ENCODE peak calls at places on chromosome 20, in six cellular contexts. V is bronchial epithelial cell, E is kidney epithelial cell, J is endodermal cell, N is uterus, U is AG09319. X is an unnamed sample.

GRCh38 chr20:47677314-47678129 is 107.8 kb downstream of the SULF2 start:
- DNase-seq in V (peak), E (peak), J (peak), N (peak), U (no peak), X (no peak)

GRCh38 chr20:37947943-37948342 is 45.0 kb downstream of the VSTM2L start:
- DNase-seq in V (no peak), E (no peak), J (no peak), N (no peak), U (no peak), X (no peak)

GRCh38 chr20:34271961-34272360 is 30.7 kb downstream of the ASIP start:
- DNase-seq in V (no peak), E (peak), J (no peak), N (no peak), U (peak), X (no peak)

GRCh38 chr20:48791666-48792071 is 36.1 kb downstream of the PREX1 start:
- DNase-seq in V (no peak), E (no peak), J (no peak), N (no peak), U (peak), X (no peak)

GRCh38 chr20:58228484-58229197 is at the start of gene ANKRD60:
- DNase-seq in V (no peak), E (no peak), J (peak), N (peak), U (no peak), X (no peak)

GRCh38 chr20:18609741-18610140 is 21.9 kb downstream of the DTD1 start:
- DNase-seq in V (peak), E (no peak), J (no peak), N (no peak), U (no peak), X (no peak)

GRCh38 chr20:48405909-48406308 is 421.9 kb downstream of the PREX1 start:
- DNase-seq in V (no peak), E (no peak), J (peak), N (no peak), U (no peak), X (no peak)

GRCh38 chr20:12925214-12925755 is 83.5 kb upstream of the SPTLC3 start:
- DNase-seq in V (peak), E (peak), J (peak), N (peak), U (peak), X (peak)

GRCh38 chr20:54133434-54134427 is 40.1 kb downstream of the CYP24A1 start:
- DNase-seq in V (peak), E (peak), J (no peak), N (no peak), U (no peak), X (peak)

GRCh38 chr20:51469046-51469445 is 73.5 kb downstream of the NFATC2 start:
- DNase-seq in V (no peak), E (no peak), J (no peak), N (no peak), U (no peak), X (no peak)

GRCh38 chr20:38143238-38143645 is 21.8 kb downstream of the TGM2 start:
- DNase-seq in V (peak), E (no peak), J (peak), N (no peak), U (no peak), X (no peak)

GRCh38 chr20:47428851-47429336 is 72.4 kb upstream of the ZMYND8 start:
- DNase-seq in V (no peak), E (no peak), J (no peak), N (no peak), U (no peak), X (no peak)

DNA sequence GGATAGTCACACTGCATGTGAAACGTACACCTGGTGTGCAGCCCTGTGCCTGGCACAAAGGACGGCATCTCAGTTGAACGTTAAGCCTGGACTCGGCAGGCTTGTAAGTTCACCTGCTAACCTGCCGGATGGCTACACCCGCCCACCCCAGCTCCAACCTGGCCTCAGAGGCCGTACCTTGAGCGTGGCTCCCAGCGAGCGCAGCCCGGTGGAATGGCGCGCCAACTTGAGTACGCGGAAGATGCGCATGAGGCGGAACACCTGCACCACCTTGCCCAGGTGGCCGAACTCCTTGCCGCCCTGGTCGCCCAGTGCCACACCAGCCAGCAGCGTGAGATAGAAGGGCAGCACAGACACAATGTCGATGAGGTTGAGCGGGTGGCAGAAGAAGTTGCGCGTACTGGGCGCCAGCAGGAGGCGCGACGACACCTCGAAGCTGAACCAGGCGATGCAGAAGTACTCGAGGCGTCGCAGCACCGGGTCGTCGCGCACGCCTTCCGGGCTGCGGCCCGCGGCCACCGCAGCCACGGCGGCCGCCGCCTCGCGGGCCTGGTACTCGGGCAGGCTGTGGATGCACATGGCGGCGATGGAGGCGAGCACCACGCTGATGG is 3.3 kb downstream of the KCNS1 start:
- DNase-seq in V (no peak), E (no peak), J (no peak), N (no peak), U (no peak), X (no peak)
- TF ChIP-seq CTCF in V (peak), E (peak), J (no peak), N (no peak), U (peak), X (peak)

GRCh38 chr20:25195014-25195961 is at the start of gene ENTPD6:
- DNase-seq in V (peak), E (peak), J (peak), N (peak), U (peak), X (no peak)
- TF ChIP-seq CTCF in V (peak), E (peak), J (no peak), N (peak), U (peak), X (peak)

GRCh38 chr20:63291811-63292210 is 1.2 kb upstream of the COL20A1 start:
- DNase-seq in V (no peak), E (no peak), J (no peak), N (no peak), U (no peak), X (no peak)

GRCh38 chr20:63290136-63290676 is 2.8 kb upstream of the COL20A1 start:
- DNase-seq in V (no peak), E (no peak), J (no peak), N (no peak), U (no peak), X (no peak)

GRCh38 chr20:63289311-63290135 is 3.5 kb upstream of the COL20A1 start:
- DNase-seq in V (no peak), E (no peak), J (no peak), N (no peak), U (no peak), X (no peak)

GRCh38 chr20:63292292-63292701 is 689 bp upstream of the COL20A1 start:
- DNase-seq in V (no peak), E (no peak), J (no peak), N (no peak), U (no peak), X (no peak)

GRCh38 chr20:63290677-63291472 is 2.1 kb upstream of the COL20A1 start:
- DNase-seq in V (peak), E (no peak), J (peak), N (no peak), U (no peak), X (no peak)
- TF ChIP-seq CTCF in V (peak), E (peak), J (peak), N (peak), U (peak), X (peak)

GRCh38 chr20:1500496-1500895 is 9.3 kb upstream of the SIRPB2 start:
- DNase-seq in V (peak), E (no peak), J (peak), N (no peak), U (no peak), X (no peak)
- TF ChIP-seq CTCF in V (no peak), E (no peak), J (no peak), N (no peak), U (no peak), X (no peak)

GRCh38 chr20:7274870-7275269 is 507.4 kb downstream of the BMP2 start:
- DNase-seq in V (peak), E (no peak), J (no peak), N (no peak), U (no peak), X (no peak)

GRCh38 chr20:7269452-7269851 is 502.0 kb downstream of the BMP2 start:
- DNase-seq in V (peak), E (no peak), J (no peak), N (no peak), U (no peak), X (no peak)

GRCh38 chr20:7275628-7276237 is 508.2 kb downstream of the BMP2 start:
- DNase-seq in V (no peak), E (no peak), J (no peak), N (no peak), U (no peak), X (no peak)

GRCh38 chr20:7272512-7272911 is 505.0 kb downstream of the BMP2 start:
- DNase-seq in V (peak), E (no peak), J (peak), N (no peak), U (no peak), X (no peak)
- TF ChIP-seq CTCF in V (peak), E (peak), J (peak), N (no peak), U (peak), X (peak)

DNA sequence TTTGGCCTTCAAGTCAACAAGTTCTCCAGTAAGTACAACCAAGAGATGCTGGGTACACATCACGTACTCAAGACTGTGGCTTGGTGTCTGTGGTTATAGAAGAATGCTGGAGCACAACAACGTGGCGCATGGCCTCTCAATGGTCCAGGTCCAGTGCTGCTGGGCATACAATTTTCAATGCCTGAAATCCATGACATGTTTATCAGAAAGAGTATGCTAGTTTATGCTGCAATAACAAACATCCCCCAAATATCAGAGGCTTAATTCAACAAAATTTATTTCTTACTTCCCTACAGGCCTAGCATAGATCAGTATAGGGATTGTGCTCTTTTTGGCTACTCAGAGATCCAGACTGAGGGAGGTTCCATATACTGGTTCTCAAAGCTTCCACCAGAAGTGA is 33.2 kb upstream of the KIF16B start:
- DNase-seq in V (no peak), E (no peak), J (no peak), N (no peak), U (no peak), X (no peak)
- TF ChIP-seq CTCF in V (no peak), E (no peak), J (no peak), N (no peak), U (no peak), X (no peak)

GRCh38 chr20:21719592-21720214 is 14.2 kb downstream of the PAX1 start:
- DNase-seq in V (peak), E (peak), J (peak), N (no peak), U (peak), X (peak)
- TF ChIP-seq CTCF in V (peak), E (peak), J (peak), N (peak), U (peak), X (peak)

DNA sequence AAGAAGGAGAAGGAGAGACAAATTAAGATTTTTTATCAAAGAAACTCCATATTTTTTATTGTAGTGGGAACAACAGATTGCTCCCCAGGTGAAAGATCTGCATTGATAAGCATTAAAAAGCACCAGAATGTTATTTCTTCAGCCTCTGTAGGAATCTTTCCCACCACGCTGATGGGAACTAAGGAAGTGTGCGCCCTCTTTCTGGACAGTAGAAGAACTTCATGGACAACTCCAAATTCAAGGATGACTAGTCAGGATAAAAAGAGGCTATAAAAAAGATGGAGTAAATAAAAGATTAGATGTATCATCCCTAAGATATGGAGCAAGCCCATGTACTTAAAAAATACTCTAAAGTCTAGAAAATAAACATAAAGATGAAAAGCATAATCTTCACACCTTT is 45.8 kb upstream of the PAK5 start:
- DNase-seq in V (peak), E (no peak), J (no peak), N (no peak), U (no peak), X (no peak)
- TF ChIP-seq CTCF in V (peak), E (peak), J (peak), N (no peak), U (no peak), X (peak)

GRCh38 chr20:56690531-56691175 is 61.5 kb downstream of the TFAP2C start:
- DNase-seq in V (peak), E (no peak), J (no peak), N (no peak), U (no peak), X (no peak)

GRCh38 chr20:56691325-56691990 is 62.4 kb downstream of the TFAP2C start:
- DNase-seq in V (no peak), E (no peak), J (no peak), N (no peak), U (no peak), X (no peak)

GRCh38 chr20:56688106-56688505 is 59.0 kb downstream of the TFAP2C start:
- DNase-seq in V (no peak), E (no peak), J (no peak), N (no peak), U (no peak), X (no peak)

GRCh38 chr20:56689852-56690485 is 60.9 kb downstream of the TFAP2C start:
- DNase-seq in V (no peak), E (no peak), J (no peak), N (no peak), U (no peak), X (no peak)

DNA sequence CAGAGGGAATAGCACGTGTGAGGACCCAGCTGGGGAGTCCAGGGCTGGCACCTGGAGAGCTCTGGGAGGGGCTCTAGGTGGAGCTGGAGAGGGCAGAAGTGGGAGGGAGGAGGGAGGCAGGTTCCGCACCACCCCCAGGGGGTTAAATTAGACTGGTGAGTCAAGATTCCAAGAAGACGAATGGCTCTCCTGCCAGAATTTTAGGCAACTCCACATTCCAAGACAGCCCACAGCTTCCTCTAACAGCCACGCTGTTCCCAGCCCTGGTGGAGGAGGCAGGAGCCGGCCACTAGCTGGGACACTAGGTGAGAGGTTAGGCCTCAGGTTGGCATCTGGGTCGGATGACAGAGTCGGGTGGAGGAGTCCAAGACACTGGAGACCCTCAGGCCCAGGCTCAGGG is 60.2 kb downstream of the TFAP2C start:
- DNase-seq in V (peak), E (no peak), J (no peak), N (no peak), U (peak), X (no peak)
- TF ChIP-seq CTCF in V (no peak), E (no peak), J (no peak), N (no peak), U (peak), X (no peak)

DNA sequence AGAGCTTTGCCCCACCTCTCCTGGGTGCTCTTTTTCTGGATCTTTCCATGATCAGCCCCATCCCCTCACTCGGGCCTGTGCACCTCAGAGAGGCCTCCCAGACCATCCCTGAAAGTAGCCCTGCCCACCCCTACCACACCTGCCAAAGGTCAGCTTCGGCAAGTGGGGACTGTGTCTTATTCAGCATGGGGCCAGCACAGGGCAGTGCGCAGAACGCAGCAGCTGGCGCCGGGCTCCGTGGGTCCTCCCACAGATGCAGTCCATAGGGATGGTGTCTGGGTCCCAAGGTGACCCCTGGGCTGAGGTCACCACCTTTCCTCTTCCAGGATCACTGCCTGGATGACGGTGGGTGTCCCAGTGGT is 79.4 kb downstream of the CEBPB start:
- DNase-seq in V (no peak), E (no peak), J (no peak), N (no peak), U (no peak), X (no peak)
- TF ChIP-seq CTCF in V (no peak), E (no peak), J (no peak), N (no peak), U (no peak), X (no peak)

X was measured in epithelial cell of proximal tubule.